ENCODE peak calls at places on chromosome 15, in nine cellular contexts. A is activated T-cell treated with anti-CD3 and anti-CD28 coated beads for 1 hour; P is progenitor cell of endocrine pancreas; L is HFF-Myc; Q is right atrium auricular region; R is effector memory CD8-positive, alpha-beta T cell; H is endothelial cell; O is HTR-8/SVneo; T is breast epithelium. U is an unnamed sample.

GRCh38 chr15:52095597-52096262 is 16.8 kb downstream of the BCL2L10 start:
- DNase-seq in H (no peak), L (peak), A (no peak), T (no peak), R (no peak), Q (no peak), P (no peak), O (peak), U (no peak)

GRCh38 chr15:90449206-90449735 is 61.2 kb downstream of the IQGAP1 start:
- DNase-seq in H (no peak), Q (no peak), L (no peak), P (no peak), A (no peak), T (no peak), R (no peak), O (no peak), U (no peak)

GRCh38 chr15:39156166-39156565 is 424.7 kb upstream of the THBS1 start:
- DNase-seq in L (no peak), A (no peak), P (no peak), O (no peak), H (no peak), Q (no peak), T (no peak), R (no peak), U (no peak)

GRCh38 chr15:51856714-51857380 is 27.4 kb downstream of the TMOD3 start:
- DNase-seq in A (no peak), O (no peak), T (no peak), L (no peak), P (no peak), Q (no peak), R (no peak), H (no peak), U (no peak)

GRCh38 chr15:38683382-38684242 is 119.0 kb upstream of the RASGRP1 start:
- DNase-seq in L (no peak), R (peak), T (no peak), Q (no peak), O (peak), A (peak), P (peak), H (peak), U (peak)

GRCh38 chr15:89206908-89207331 is 14.5 kb downstream of the RLBP1 start:
- DNase-seq in A (peak), Q (peak), R (peak), T (peak), O (peak), H (peak), L (peak), P (peak), U (peak)

GRCh38 chr15:40291088-40291574 is 8.3 kb upstream of the ANKRD63 start:
- DNase-seq in R (no peak), P (peak), Q (no peak), T (no peak), L (no peak), H (peak), O (no peak), A (no peak), U (no peak)

GRCh38 chr15:40567111-40567510 is 2.0 kb upstream of the RPUSD2 start:
- DNase-seq in T (no peak), H (no peak), A (no peak), R (no peak), O (no peak), Q (no peak), P (no peak), L (no peak), U (no peak)